ENCODE peak calls at places on chromosomes 3 and 15, in eight cellular contexts. G is GM13976, I is BJ, K is GM23338, J is endothelial cell of umbilical vein, F is HCT116, D is HFF-Myc, N is retinal pigment epithelial cell. W is an unnamed sample.

GRCh38 chr3:129461461-129462146 is 21.6 kb downstream of the IFT122 start:
- DNase-seq in G (no peak), J (no peak), I (no peak), D (no peak), F (no peak), N (no peak), K (no peak), W (no peak)

GRCh38 chr3:127172211-127172610 is 20.7 kb upstream of the PRR23E start:
- DNase-seq in G (no peak), J (no peak), N (no peak), K (no peak), D (no peak), F (no peak), I (no peak), W (no peak)

GRCh38 chr15:99682455-99682854 is 50.8 kb downstream of the LYSMD4 start:
- DNase-seq in N (peak), K (no peak), D (peak), J (peak), G (no peak), I (peak), F (no peak), W (no peak)

GRCh38 chr3:156688849-156689452 is 14.6 kb downstream of the TIPARP start:
- DNase-seq in I (no peak), N (no peak), D (no peak), F (no peak), J (no peak), G (no peak), K (no peak), W (no peak)

GRCh38 chr3:14680716-14681115 is 5.8 kb downstream of the C3orf20 start:
- DNase-seq in G (no peak), J (peak), D (no peak), I (no peak), K (no peak), F (no peak), N (no peak), W (no peak)

GRCh38 chr3:16439163-16439847 is 74.2 kb downstream of the RFTN1 start:
- DNase-seq in K (no peak), N (no peak), G (no peak), I (no peak), F (no peak), J (no peak), D (no peak), W (no peak)

GRCh38 chr3:96863129-96863740 is 48.8 kb downstream of the EPHA6 start:
- DNase-seq in F (no peak), I (no peak), N (peak), D (peak), J (peak), K (peak), G (peak), W (no peak)

GRCh38 chr3:278300-279064 is 81.9 kb downstream of the CHL1 start:
- DNase-seq in I (no peak), D (no peak), G (peak), J (no peak), K (no peak), N (no peak), F (no peak), W (no peak)

GRCh38 chr15:59825926-59826325 is 136.8 kb upstream of the BNIP2 start:
- DNase-seq in D (no peak), I (no peak), F (no peak), G (no peak), K (no peak), J (no peak), N (no peak), W (no peak)

GRCh38 chr3:6492306-6492705 is 368.6 kb upstream of the GRM7 start:
- DNase-seq in I (no peak), D (no peak), G (no peak), N (no peak), J (no peak), F (no peak), K (no peak), W (no peak)

DNA sequence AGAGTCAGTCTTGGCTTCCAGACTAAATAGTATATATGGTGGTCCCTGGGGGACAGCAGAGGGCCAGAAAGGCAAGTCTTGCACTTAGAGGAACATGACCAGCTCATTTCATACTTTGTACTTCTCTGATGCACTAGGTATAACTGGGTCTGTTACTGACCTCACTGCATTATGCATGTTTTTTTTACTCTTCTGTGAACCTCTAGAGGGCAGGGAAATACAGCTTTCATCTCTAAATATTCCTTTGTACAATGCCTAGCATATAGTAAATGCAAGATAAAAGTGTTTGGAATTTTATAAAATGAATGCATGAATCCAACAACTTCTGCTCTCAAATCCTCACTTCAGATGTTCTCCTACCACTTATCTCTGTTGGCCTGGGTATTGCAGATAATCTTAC is 23.4 kb upstream of the ARL14 start:
- DNase-seq in I (no peak), F (no peak), D (no peak), J (no peak), K (no peak), N (no peak), G (no peak), W (no peak)
- TF ChIP-seq CTCF in I (no peak), F (peak), D (no peak), J (no peak), K (no peak), N (peak), G (no peak), W (no peak)

GRCh38 chr3:148464246-148464645 is 233.5 kb upstream of the AGTR1 start:
- DNase-seq in I (no peak), K (no peak), D (no peak), G (no peak), N (no peak), F (no peak), J (peak), W (no peak)

GRCh38 chr3:148460686-148461085 is 237.0 kb upstream of the AGTR1 start:
- DNase-seq in K (no peak), N (no peak), F (no peak), G (no peak), I (no peak), D (no peak), J (no peak), W (no peak)

GRCh38 chr3:148455098-148455497 is 242.6 kb upstream of the AGTR1 start:
- DNase-seq in K (no peak), I (no peak), N (no peak), F (no peak), G (no peak), J (no peak), D (no peak), W (no peak)

DNA sequence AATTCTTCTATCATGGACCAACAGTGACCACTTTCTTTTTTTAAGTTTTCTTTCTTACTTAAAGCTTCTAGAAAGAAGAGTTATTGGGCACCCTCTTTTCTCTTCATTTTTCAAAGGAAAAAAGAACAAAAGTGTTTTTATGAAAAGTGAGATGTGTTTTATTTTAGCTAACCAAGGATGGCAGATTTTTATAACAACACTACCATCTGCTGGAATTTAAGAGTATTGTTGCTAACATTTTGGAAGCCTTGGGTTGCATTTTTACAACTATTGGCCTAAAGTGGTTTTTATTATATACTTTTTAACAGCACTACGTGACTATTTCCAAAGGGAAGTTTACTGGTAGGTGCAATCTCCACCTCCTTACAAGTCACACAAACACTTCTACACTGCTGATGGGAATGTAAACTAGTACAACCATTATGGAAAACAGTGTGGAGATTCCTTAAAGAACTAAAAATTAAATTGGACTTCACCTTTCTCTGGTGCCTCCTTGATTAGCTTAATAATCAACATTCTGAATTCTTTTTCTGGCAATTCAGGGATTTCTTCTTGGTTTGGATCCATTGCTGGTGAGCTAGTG is 237.7 kb upstream of the AGTR1 start:
- DNase-seq in G (no peak), J (no peak), D (no peak), F (peak), K (peak), N (no peak), I (no peak), W (no peak)
- TF ChIP-seq CTCF in G (no peak), J (no peak), D (no peak), F (peak), K (peak), N (peak), I (peak), W (peak)

DNA sequence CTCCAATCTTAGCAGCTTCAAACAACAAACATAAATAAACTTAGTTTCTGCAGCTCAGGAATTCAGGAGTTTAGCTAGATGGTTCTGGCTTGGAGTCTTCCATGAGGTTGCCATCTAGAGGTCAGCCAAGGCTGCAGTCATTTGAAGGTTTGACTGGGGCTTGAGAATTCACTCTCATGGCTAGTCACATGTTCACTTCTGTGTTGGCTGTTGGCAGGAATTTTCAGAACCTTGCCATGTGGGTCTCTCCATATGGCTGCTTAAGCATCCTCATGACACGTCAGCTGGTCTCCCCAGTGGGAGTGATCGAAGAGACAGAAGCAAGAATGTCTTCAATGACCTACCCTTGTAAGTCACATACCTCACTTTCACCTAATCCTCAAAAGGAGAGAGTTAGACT is 269.2 kb upstream of the CNTN3 start:
- DNase-seq in D (no peak), F (no peak), I (no peak), G (no peak), N (no peak), K (peak), J (no peak), W (no peak)
- TF ChIP-seq CTCF in D (peak), F (no peak), I (peak), G (no peak), N (peak), K (peak), J (no peak), W (peak)

GRCh38 chr15:63322541-63322940 is 45.1 kb downstream of the APH1B start:
- DNase-seq in N (no peak), F (no peak), D (no peak), G (no peak), J (peak), I (no peak), K (no peak), W (no peak)
- TF ChIP-seq CTCF in N (no peak), F (no peak), D (no peak), G (no peak), J (no peak), I (no peak), K (no peak), W (no peak)

GRCh38 chr3:168095611-168096209 is at the start of gene GOLIM4:
- DNase-seq in D (no peak), N (peak), K (peak), J (peak), G (peak), F (peak), I (peak), W (peak)

GRCh38 chr3:168093790-168094189 is 1.9 kb downstream of the GOLIM4 start:
- DNase-seq in I (no peak), D (no peak), F (no peak), N (no peak), K (no peak), J (no peak), G (no peak), W (no peak)

GRCh38 chr3:168096210-168096795 is 579 bp upstream of the GOLIM4 start:
- DNase-seq in J (peak), F (peak), K (peak), D (peak), G (peak), N (peak), I (peak), W (peak)

GRCh38 chr3:168094580-168094876 is 1.2 kb downstream of the GOLIM4 start:
- DNase-seq in I (no peak), J (no peak), F (no peak), G (no peak), K (no peak), D (no peak), N (no peak), W (no peak)

DNA sequence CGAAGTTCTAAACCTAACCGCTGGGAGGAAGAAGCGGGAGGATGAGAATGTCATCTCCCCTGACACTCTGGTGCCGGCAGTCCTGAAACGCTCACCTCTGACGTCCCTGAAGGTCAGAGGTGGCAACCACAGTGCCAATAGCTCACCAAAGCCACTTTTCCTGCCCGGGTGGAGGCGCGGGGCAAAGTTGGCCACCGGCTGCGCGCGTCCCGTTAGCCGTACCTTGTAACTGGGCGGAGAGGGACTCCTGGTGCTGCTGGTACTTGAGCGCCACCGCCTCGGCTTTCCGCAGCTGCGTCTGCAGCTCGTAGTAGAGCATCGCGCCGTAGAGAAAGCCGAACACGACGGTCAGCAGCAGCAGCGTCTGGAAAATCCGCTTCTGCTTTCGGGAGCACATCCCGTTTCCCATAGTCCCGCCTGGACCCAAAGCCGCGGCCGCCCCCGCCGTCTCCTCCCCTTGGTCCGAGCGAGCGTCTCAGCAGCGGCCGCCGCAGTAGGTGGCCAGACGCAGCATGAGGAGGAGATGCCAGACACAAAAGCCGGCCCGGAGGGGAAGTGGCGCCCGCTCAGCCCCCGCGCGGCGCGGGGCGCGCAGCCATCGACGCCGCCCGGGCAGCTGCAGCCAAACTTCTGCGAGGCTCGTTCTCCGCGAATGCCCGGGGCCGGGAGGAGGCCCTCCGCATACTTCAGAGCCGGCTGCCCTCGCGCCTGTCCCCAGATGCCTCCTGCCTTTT is 680 bp downstream of the GOLIM4 start:
- DNase-seq in K (peak), G (peak), F (peak), D (peak), J (peak), N (no peak), I (no peak), W (no peak)
- TF ChIP-seq CTCF in K (peak), G (peak), F (peak), D (no peak), J (no peak), N (peak), I (peak), W (no peak)

DNA sequence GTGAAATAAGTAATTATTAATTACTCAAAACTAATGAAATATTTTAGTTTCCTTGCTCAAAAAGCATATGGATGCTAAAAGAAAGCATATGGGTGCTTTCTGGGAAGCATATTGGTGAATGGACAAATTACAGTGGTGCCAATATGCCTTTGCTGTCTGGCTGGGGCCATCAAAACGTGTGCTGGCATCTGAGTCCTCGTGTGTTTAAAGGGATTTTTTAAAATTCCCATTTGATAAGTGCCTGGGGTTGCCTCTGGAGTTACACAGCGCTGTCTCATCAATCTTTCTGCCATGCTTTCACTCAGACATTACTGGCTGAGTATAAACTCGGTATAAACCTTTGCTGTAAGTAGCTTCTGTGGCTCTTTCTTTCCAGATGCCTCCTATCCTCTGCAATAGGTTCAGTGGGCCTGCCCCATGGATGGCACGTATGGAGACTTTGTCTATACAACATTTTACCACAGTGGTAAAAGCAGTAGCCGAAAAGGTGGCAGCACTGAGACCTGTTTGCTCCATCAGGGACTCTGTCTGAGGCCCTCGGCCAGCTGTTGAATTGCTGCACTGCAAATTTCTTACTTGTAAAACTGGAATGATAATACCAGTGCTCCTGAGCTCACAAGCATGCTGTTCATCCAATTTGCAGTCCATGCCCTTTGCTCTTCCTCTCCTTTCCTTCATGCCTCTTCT is 195.5 kb downstream of the LPP start:
- DNase-seq in G (no peak), F (peak), D (no peak), K (peak), N (no peak), I (no peak), J (no peak), W (no peak)
- TF ChIP-seq CTCF in G (no peak), F (peak), D (no peak), K (peak), N (peak), I (no peak), J (no peak), W (no peak)

DNA sequence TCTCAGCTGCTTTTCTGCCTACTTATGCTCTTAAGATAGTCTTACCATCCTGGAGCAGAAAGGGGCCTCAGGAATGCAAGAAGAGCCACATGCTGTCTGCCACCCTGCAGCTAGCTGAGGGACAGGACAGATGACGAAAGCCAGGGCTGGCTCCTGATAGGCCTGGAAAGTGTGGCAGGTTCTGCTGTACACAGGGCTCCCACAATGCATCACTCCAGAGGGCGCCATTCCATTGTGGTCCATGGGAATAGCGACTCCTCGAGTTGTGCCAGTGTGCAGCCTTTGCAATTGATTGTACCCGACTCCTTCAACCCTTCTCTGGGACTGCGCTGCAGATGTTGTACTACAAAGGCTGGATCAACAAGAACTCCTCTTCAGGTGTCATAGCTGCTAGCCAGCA is 11.2 kb downstream of the ACAN start:
- DNase-seq in G (no peak), J (no peak), F (no peak), D (no peak), I (no peak), K (no peak), N (no peak), W (no peak)
- TF ChIP-seq CTCF in G (no peak), J (no peak), F (no peak), D (no peak), I (no peak), K (no peak), N (no peak), W (no peak)

GRCh38 chr3:37243811-37244748 is 69.7 kb upstream of the LRRFIP2 start:
- DNase-seq in F (peak), K (peak), D (no peak), G (peak), I (peak), J (peak), N (peak), W (no peak)
- TF ChIP-seq CTCF in F (no peak), K (no peak), D (no peak), G (no peak), I (no peak), J (no peak), N (no peak), W (no peak)